ENCODE peak calls at places on chromosomes 2 and 18, in five cellular contexts. One of them, this sample, is unnamed.

GRCh38 chr2:33437297-33437696 is 39.2 kb upstream of the RASGRP3 start:
- DNase-seq in kidney: no peak
- DNase-seq in astrocyte: peak
- DNase-seq in colonic mucosa: no peak
- DNase-seq in HCT116: no peak
- DNase-seq in this sample: no peak

GRCh38 chr2:219290381-219291171 is 11.4 kb downstream of the DNAJB2 start:
- DNase-seq in astrocyte: no peak
- DNase-seq in kidney: no peak
- DNase-seq in colonic mucosa: no peak
- DNase-seq in HCT116: no peak
- DNase-seq in this sample: no peak

GRCh38 chr2:234076451-234076850 is 25.9 kb downstream of the SPP2 start:
- DNase-seq in HCT116: no peak
- DNase-seq in colonic mucosa: no peak
- DNase-seq in astrocyte: no peak
- DNase-seq in kidney: no peak
- DNase-seq in this sample: no peak

GRCh38 chr2:180322781-180323180 is 315.7 kb upstream of the CWC22 start:
- DNase-seq in HCT116: no peak
- DNase-seq in colonic mucosa: no peak
- DNase-seq in kidney: no peak
- DNase-seq in astrocyte: peak
- DNase-seq in this sample: no peak

GRCh38 chr2:208509586-208509985 is 103.0 kb downstream of the PTH2R start:
- DNase-seq in HCT116: no peak
- DNase-seq in colonic mucosa: no peak
- DNase-seq in kidney: no peak
- DNase-seq in astrocyte: no peak
- DNase-seq in this sample: no peak

GRCh38 chr18:56562479-56562878 is 75.9 kb downstream of the TXNL1 start:
- DNase-seq in astrocyte: no peak
- DNase-seq in HCT116: no peak
- DNase-seq in colonic mucosa: no peak
- DNase-seq in kidney: no peak
- DNase-seq in this sample: no peak

GRCh38 chr2:75012080-75012479 is 53.6 kb downstream of the POLE4 start:
- DNase-seq in HCT116: no peak
- DNase-seq in astrocyte: no peak
- DNase-seq in colonic mucosa: no peak
- DNase-seq in kidney: no peak
- DNase-seq in this sample: no peak

GRCh38 chr2:41711736-41712135 is 336.1 kb upstream of the PKDCC start:
- DNase-seq in kidney: no peak
- DNase-seq in colonic mucosa: no peak
- DNase-seq in HCT116: no peak
- DNase-seq in astrocyte: no peak
- DNase-seq in this sample: no peak

GRCh38 chr18:74376523-74376922 is 60.9 kb downstream of the C18orf63 start:
- DNase-seq in colonic mucosa: peak
- DNase-seq in kidney: no peak
- DNase-seq in HCT116: no peak
- DNase-seq in astrocyte: no peak
- DNase-seq in this sample: no peak

GRCh38 chr2:10466801-10467200 is 18.7 kb upstream of the ODC1 start:
- DNase-seq in astrocyte: no peak
- DNase-seq in HCT116: no peak
- DNase-seq in kidney: no peak
- DNase-seq in colonic mucosa: no peak
- DNase-seq in this sample: no peak

GRCh38 chr2:80326214-80326613 is 21.7 kb upstream of the LRRTM1 start:
- DNase-seq in HCT116: no peak
- DNase-seq in colonic mucosa: no peak
- DNase-seq in astrocyte: peak
- DNase-seq in kidney: no peak
- DNase-seq in this sample: no peak

GRCh38 chr18:22640281-22640842 is 222.6 kb upstream of the CTAGE1 start:
- DNase-seq in HCT116: no peak
- DNase-seq in kidney: no peak
- DNase-seq in astrocyte: no peak
- DNase-seq in colonic mucosa: peak
- DNase-seq in this sample: no peak

GRCh38 chr2:172328103-172328835 is 99.1 kb upstream of the ITGA6 start:
- DNase-seq in colonic mucosa: no peak
- DNase-seq in astrocyte: peak
- DNase-seq in HCT116: no peak
- DNase-seq in kidney: no peak
- DNase-seq in this sample: no peak

DNA sequence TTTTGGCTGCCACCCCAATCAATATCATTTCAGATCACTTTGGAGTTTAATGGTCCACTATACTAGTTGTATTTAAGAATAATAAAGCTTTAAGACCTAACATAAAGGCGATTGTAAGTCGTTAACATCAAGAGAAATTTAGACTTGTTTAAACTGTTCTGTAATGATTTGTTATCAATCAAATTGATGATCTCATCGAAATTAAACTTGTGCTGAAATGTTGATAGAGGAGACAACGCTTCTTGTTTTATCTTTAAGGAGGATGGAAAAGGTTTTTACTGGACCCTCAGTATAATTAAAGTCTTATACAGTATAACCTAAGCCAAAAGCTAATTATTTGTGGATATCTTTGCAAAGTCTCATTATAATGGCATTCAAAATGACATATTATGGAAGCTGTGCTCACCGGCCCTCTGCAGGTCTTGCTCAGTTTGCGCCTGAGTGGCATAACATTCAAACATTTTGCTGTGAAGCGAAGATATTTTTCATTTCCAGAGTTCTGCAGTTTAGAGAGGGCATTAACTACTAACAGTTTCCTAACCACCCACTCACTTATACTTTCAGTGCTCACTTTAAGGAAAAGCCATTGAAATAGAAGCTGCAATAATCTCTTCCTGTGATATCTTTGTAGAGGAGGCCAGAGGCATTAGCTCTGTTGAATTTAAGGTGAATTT is 1.4 kb upstream of the SERTAD2 start:
- DNase-seq in HCT116: no peak
- DNase-seq in colonic mucosa: no peak
- DNase-seq in kidney: no peak
- DNase-seq in astrocyte: no peak
- DNase-seq in this sample: peak
- TF ChIP-seq CTCF in HCT116: peak
- TF ChIP-seq CTCF in colonic mucosa: no peak
- TF ChIP-seq CTCF in kidney: peak
- TF ChIP-seq CTCF in astrocyte: peak
- TF ChIP-seq CTCF in this sample: peak

DNA sequence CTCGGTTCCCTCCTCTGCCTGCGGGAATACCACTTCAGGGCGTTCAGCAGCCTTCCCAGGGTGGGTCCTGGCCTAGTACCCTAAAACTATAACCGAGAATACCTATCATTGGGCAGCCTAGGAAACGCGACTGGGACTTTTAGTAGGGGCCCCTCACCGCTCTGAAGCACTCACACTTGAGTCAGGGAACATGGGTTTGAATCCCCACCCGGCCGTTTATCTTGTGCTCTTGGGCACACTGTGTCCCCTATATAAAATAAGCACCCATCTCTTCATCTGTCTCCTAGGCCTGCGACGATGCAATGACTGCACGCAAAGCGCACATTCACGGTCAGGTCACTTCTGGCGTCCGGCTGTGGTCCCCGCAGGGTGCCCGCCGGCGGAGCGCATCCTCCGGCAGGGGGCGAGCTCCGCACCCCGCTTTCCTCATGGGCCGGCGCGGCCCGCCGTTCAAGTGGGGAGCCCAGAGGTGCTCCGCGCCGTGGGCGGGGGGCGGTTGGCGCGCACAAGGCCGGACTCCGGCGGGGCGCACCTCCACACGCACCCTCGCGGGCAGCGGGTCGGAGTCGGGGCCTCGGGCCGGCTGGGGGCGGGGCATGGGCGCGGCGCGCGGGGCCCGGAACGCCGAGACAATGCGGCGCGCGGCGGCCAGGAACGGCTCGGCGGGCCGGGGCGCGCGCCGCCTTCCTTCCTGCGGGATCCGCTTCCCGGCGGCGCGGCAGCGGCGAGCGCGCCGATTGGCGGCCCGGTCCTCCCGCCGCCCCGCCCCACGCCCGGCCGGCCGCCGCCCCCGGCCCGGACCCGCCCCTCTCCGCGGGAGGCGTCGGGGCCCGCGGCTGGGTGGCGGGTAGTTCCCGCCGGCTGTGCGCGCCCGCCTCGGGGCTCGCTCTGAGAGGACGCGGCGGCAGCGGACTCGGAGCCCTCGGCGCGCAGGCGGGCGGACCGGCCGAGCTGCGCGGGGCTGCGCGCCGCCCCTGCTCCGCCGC is at the start of gene ASAP2:
- DNase-seq in kidney: peak
- DNase-seq in colonic mucosa: peak
- DNase-seq in astrocyte: no peak
- DNase-seq in HCT116: no peak
- DNase-seq in this sample: peak
- H3K9ac ChIP-seq in kidney: peak
- H3K9ac ChIP-seq in colonic mucosa: peak
- H3K9ac ChIP-seq in astrocyte: peak
- H3K9ac ChIP-seq in HCT116: peak
- H3K9ac ChIP-seq in this sample: peak

DNA sequence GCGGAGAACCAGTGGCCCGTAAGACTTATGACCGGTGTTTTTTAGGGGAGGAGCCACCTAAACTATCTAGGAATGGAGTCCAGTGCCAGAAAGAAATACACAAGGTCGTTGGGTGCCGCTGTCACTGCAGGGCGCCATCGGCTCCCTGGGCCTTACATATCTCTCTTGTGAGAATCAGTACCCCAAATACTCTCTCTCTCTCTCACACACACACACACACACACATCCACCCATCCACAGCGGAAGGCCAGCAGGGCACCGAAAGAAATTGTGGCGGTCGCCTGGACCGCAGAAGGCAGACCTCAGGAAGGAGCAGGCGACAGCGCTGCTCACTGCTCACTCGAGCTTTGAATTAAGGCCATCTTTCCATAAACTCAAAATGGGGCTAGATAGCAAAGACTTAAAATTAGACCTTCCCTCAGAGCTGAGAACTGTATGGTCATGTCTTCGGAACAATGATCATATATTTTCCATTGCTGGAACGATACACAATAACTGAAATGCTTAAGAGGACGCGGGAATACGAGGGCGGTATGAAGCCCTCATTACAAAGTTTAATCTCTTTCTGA is 10.3 kb downstream of the NR4A2 start:
- DNase-seq in colonic mucosa: peak
- DNase-seq in astrocyte: no peak
- DNase-seq in HCT116: no peak
- DNase-seq in kidney: no peak
- DNase-seq in this sample: no peak
- H3K4me3 ChIP-seq in colonic mucosa: peak
- H3K4me3 ChIP-seq in astrocyte: peak
- H3K4me3 ChIP-seq in HCT116: no peak
- H3K4me3 ChIP-seq in kidney: no peak
- H3K4me3 ChIP-seq in this sample: no peak

GRCh38 chr2:79039944-79040343 is 14.4 kb downstream of the REG3G start:
- DNase-seq in colonic mucosa: no peak
- DNase-seq in kidney: no peak
- DNase-seq in astrocyte: no peak
- DNase-seq in HCT116: no peak
- DNase-seq in this sample: no peak

DNA sequence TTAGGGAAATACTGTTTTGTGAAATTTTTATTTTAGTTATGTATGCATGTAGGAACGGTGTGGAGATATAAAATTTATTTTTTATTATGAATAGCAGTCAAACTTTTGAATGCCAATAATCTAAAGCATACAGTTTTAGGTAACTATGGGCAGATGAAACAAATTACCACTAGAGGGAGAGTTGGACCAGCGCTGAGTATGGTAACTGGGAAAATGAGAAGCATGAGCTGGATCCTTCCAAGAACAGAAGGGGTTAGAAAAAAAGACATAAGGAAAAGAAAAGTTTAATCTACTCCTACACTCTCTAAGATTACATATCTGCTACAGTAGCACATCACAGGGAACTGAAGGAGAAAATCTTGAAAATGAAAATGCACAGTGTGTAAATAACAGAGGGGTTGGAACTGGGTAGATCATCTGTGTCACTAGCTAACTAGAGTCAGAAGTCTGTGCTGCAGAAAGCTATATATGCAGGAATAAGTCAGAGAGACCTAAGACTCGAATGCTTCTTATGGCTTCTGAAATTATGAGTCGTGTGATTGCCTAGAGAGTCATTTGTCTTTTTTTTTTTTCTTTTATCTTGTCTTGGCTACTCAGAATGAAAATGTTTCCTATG is 15.6 kb downstream of the REG3G start:
- DNase-seq in colonic mucosa: no peak
- DNase-seq in kidney: no peak
- DNase-seq in astrocyte: no peak
- DNase-seq in HCT116: no peak
- DNase-seq in this sample: no peak
- TF ChIP-seq CTCF in colonic mucosa: peak
- TF ChIP-seq CTCF in kidney: peak
- TF ChIP-seq CTCF in astrocyte: peak
- TF ChIP-seq CTCF in HCT116: no peak
- TF ChIP-seq CTCF in this sample: peak

GRCh38 chr2:45241061-45241561 is 231.9 kb upstream of the SIX2 start:
- DNase-seq in astrocyte: peak
- DNase-seq in kidney: no peak
- DNase-seq in colonic mucosa: no peak
- DNase-seq in HCT116: no peak
- DNase-seq in this sample: no peak

GRCh38 chr2:45236268-45236667 is 227.0 kb upstream of the SIX2 start:
- DNase-seq in astrocyte: no peak
- DNase-seq in HCT116: no peak
- DNase-seq in kidney: no peak
- DNase-seq in colonic mucosa: no peak
- DNase-seq in this sample: no peak

GRCh38 chr2:45237850-45238542 is 228.7 kb upstream of the SIX2 start:
- DNase-seq in colonic mucosa: no peak
- DNase-seq in HCT116: peak
- DNase-seq in kidney: no peak
- DNase-seq in astrocyte: peak
- DNase-seq in this sample: peak

GRCh38 chr2:45233301-45233700 is 224.0 kb upstream of the SIX2 start:
- DNase-seq in kidney: no peak
- DNase-seq in HCT116: no peak
- DNase-seq in colonic mucosa: no peak
- DNase-seq in astrocyte: no peak
- DNase-seq in this sample: no peak

GRCh38 chr2:45237128-45237527 is 227.9 kb upstream of the SIX2 start:
- DNase-seq in colonic mucosa: no peak
- DNase-seq in astrocyte: no peak
- DNase-seq in HCT116: no peak
- DNase-seq in kidney: no peak
- DNase-seq in this sample: no peak
- H3K9ac ChIP-seq in colonic mucosa: no peak
- H3K9ac ChIP-seq in astrocyte: no peak
- H3K9ac ChIP-seq in HCT116: no peak
- H3K9ac ChIP-seq in kidney: no peak
- H3K9ac ChIP-seq in this sample: peak